ENCODE peak calls at places on chromosomes 5 and 9, in four cellular contexts. H, E, A and J are unnamed samples.
A peak's percentile ranks its signal among the peaks of the same experiment; 100 is the strongest.

GRCh38 chr9:79809931-79810330 is 238.2 kb downstream of the TLE4 start:
- DNase-seq in A (no peak), H (peak; percentile 85), E (peak; percentile 90), J (no peak)

GRCh38 chr5:1497795-1498622 is 25.8 kb downstream of the LPCAT1 start:
- DNase-seq in H (no peak), E (no peak), A (no peak), J (no peak)

GRCh38 chr5:143693691-143694252 is 118.2 kb upstream of the HMHB1 start:
- DNase-seq in A (no peak), H (no peak), E (no peak), J (no peak)

GRCh38 chr5:55440188-55440646 is 94.5 kb downstream of the PLPP1 start:
- DNase-seq in E (peak; percentile 42), A (no peak), H (no peak), J (peak; percentile 43)

GRCh38 chr9:4796988-4797956 is 4.5 kb downstream of the RCL1 start:
- DNase-seq in A (no peak), E (peak; percentile 41), H (no peak), J (peak; percentile 85)

GRCh38 chr5:110077147-110077546 is 387.4 kb downstream of the MAN2A1 start:
- DNase-seq in A (no peak), E (no peak), H (no peak), J (no peak)

GRCh38 chr5:142143878-142144277 is 35.3 kb downstream of the NDFIP1 start:
- DNase-seq in A (no peak), E (peak; percentile 34), H (no peak), J (peak; percentile 62)

GRCh38 chr5:141050622-141051525 is at the start of gene PCDHB1:
- DNase-seq in H (no peak), E (peak; percentile 16), A (no peak), J (peak; percentile 73)

GRCh38 chr9:126563556-126563955 is 50.2 kb upstream of the LMX1B start:
- DNase-seq in E (no peak), H (no peak), A (no peak), J (no peak)

GRCh38 chr5:69531010-69531785 is 28.8 kb upstream of the GTF2H2C start:
- DNase-seq in H (no peak), A (no peak), E (no peak), J (no peak)

GRCh38 chr9:37943329-37944265 is 39.7 kb upstream of the SLC25A51 start:
- DNase-seq in H (peak; percentile 88), A (no peak), E (peak; percentile 83), J (peak; percentile 36)

GRCh38 chr5:42840279-42840678 is 28.6 kb upstream of the SELENOP start:
- DNase-seq in A (no peak), H (peak; percentile 80), E (peak; percentile 87), J (no peak)

GRCh38 chr5:171630047-171630669 is 155.5 kb upstream of the SMIM23 start:
- DNase-seq in H (no peak), A (no peak), E (no peak), J (peak; percentile 86)

GRCh38 chr9:18821794-18822193 is 211.2 kb downstream of the SAXO1 start:
- DNase-seq in A (no peak), E (peak; percentile 40), H (no peak), J (peak; percentile 24)